ENCODE peak calls at places on chromosome 11, in four cellular contexts. H is fibroblast of villous mesenchyme, R is bronchial epithelial cell, L is astrocyte of the spinal cord. S is an unnamed sample.

GRCh38 chr11:88231894-88232482 is 56.7 kb upstream of the RAB38 start:
- DNase-seq in H (peak; percentile 57), R (peak; percentile 42), L (peak; percentile 51), S (no peak)

GRCh38 chr11:10455637-10456487 is 798 bp downstream of the AMPD3 start:
- DNase-seq in H (peak; percentile 88), R (peak; percentile 89), L (peak; percentile 75), S (peak; percentile 36)

GRCh38 chr11:7514099-7514725 is 413 bp downstream of the PPFIBP2 start:
- DNase-seq in H (no peak), R (no peak), L (no peak), S (no peak)

GRCh38 chr11:117076941-117077659 is 21.1 kb downstream of the SIK3 start:
- DNase-seq in H (peak; percentile 76), R (no peak), L (no peak), S (no peak)

GRCh38 chr11:11464555-11464954 is 111.5 kb upstream of the CSNK2A3 start:
- DNase-seq in H (no peak), R (peak; percentile 14), L (no peak), S (no peak)

GRCh38 chr11:31449040-31449439 is 60.4 kb downstream of the IMMP1L start:
- DNase-seq in H (no peak), R (no peak), L (no peak), S (no peak)

GRCh38 chr11:109320595-109320994 is 101.4 kb upstream of the C11orf87 start:
- DNase-seq in H (peak; percentile 15), R (peak; percentile 86), L (peak; percentile 67), S (no peak)

GRCh38 chr11:31442086-31442485 is 67.3 kb downstream of the IMMP1L start:
- DNase-seq in H (no peak), R (no peak), L (no peak), S (no peak)

GRCh38 chr11:27701262-27702105 is 1.2 kb upstream of the BDNF start:
- DNase-seq in H (peak; percentile 82), R (no peak), L (peak; percentile 83), S (no peak)

GRCh38 chr11:19071255-19071654 is 10.7 kb upstream of the MRGPRX2 start:
- DNase-seq in H (peak; percentile 86), R (peak; percentile 75), L (peak; percentile 78), S (no peak)

GRCh38 chr11:6127881-6128280 is 20.4 kb downstream of the OR56B4 start:
- DNase-seq in H (no peak), R (peak; percentile 56), L (no peak), S (no peak)

GRCh38 chr11:130213979-130214281 is 54.3 kb downstream of the ST14 start:
- DNase-seq in H (no peak), R (no peak), L (no peak), S (no peak)

GRCh38 chr11:74721479-74721835 is 9.8 kb downstream of the CHRDL2 start:
- DNase-seq in H (no peak), R (no peak), L (no peak), S (no peak)

GRCh38 chr11:23021287-23021863 is 161.1 kb upstream of the CCDC179 start:
- DNase-seq in H (peak; percentile 16), R (peak; percentile 15), L (peak; percentile 40), S (peak; percentile 6)

DNA sequence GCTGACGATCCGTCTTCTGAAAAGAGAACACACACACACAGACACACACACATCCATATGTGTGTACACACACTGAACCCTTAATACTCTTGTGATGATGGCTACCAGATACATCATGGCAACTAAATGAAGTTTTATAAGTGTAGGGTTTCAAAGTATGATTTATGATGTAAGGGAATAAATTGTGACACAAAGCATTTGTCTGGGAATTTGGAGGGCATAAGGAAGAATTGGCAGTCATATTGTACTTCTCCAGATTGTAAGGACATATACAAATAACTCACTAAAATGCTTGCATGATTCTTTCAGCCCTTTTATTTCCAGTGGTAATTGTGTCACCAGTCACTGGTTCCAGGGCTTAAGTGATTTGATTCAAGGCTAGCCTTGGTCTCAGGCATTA is 299.4 kb upstream of the ANO5 start:
- DNase-seq in H (no peak), R (no peak), L (no peak), S (no peak)
- TF ChIP-seq CTCF in H (no peak), R (no peak), L (no peak), S (no peak)

GRCh38 chr11:124875401-124875800 is 10.2 kb downstream of the ROBO3 start:
- DNase-seq in H (no peak), R (no peak), L (no peak), S (no peak)

GRCh38 chr11:124874571-124875255 is 9.5 kb downstream of the ROBO3 start:
- DNase-seq in H (no peak), R (no peak), L (no peak), S (no peak)

GRCh38 chr11:124872280-124872679 is 7.0 kb downstream of the ROBO3 start:
- DNase-seq in H (no peak), R (no peak), L (no peak), S (no peak)

GRCh38 chr11:124872741-124873140 is 7.5 kb downstream of the ROBO3 start:
- DNase-seq in H (no peak), R (no peak), L (no peak), S (no peak)

DNA sequence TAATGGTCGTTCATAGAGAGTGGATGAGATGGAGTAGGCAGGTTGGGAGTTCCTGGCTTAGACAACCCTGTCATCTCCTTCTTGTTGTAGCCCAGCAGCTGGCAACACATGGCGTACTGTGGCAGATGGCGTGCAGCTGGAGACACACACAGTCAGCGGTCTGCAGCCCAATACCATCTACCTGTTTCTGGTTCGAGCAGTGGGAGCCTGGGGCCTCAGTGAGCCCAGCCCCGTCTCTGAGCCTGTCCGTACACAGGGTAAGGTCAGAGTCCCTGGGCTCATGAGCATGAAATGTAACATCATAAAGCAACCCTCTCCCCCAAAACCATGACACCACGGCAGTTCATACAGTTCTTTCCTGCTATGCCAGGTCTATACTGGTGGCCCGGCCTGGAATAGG is 8.7 kb downstream of the ROBO3 start:
- DNase-seq in H (no peak), R (no peak), L (no peak), S (no peak)
- TF ChIP-seq CTCF in H (no peak), R (no peak), L (no peak), S (no peak)

DNA sequence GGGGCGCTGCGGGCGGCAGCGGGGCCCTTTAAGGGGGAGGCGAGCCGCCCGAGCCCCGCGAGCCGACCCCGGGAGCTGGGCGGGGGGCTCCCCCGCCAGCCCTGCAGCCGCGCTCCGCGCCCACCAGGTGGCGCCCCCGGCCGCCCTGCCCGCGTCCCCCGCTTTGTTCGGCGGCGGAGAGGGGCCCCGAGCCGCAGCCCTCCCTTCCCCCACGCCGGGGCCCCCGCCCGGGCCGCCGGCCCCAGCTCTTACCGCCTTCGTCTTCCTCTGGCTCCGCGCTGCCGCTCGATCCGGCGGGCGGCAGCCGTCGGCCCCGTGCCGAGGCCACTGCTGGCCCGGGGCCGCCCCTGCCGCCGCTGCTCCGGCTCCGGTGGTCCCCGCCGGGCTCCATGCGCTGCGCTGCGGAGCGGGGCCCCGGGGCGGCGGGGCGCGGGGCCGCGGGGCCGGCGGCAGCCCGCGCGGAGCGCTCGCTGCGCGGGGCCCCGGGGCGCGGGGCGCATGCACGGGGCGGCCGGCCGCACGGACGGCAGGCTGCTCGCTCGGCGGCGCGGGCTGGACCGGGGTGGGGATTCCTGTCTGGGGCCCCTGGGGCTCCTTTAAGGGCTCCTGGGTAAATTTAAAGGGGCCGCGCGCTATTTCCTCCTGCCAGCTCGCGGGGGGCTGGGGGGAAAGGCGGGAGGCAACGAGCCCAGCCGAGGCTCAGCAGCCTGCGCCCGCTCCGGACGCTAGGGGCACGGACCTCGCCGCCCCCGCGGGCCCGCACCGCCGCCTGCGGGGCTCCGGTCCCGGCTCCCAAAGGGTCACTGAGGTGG is at the start of gene ZFTA:
- DNase-seq in H (peak; percentile 67), R (no peak), L (peak; percentile 64), S (no peak)
- TF ChIP-seq CTCF in H (peak; percentile 37), R (peak; percentile 50), L (peak; percentile 49), S (peak; percentile 96)

GRCh38 chr11:33931032-33931431 is 39.2 kb upstream of the LMO2 start:
- DNase-seq in H (peak; percentile 1), R (peak; percentile 70), L (no peak), S (no peak)

GRCh38 chr11:33928564-33928963 is 36.7 kb upstream of the LMO2 start:
- DNase-seq in H (no peak), R (no peak), L (no peak), S (no peak)

GRCh38 chr11:33930317-33931021 is 38.6 kb upstream of the LMO2 start:
- DNase-seq in H (peak; percentile 75), R (peak; percentile 54), L (no peak), S (no peak)

GRCh38 chr11:33932721-33933120 is 40.8 kb upstream of the LMO2 start:
- DNase-seq in H (no peak), R (no peak), L (no peak), S (no peak)

DNA sequence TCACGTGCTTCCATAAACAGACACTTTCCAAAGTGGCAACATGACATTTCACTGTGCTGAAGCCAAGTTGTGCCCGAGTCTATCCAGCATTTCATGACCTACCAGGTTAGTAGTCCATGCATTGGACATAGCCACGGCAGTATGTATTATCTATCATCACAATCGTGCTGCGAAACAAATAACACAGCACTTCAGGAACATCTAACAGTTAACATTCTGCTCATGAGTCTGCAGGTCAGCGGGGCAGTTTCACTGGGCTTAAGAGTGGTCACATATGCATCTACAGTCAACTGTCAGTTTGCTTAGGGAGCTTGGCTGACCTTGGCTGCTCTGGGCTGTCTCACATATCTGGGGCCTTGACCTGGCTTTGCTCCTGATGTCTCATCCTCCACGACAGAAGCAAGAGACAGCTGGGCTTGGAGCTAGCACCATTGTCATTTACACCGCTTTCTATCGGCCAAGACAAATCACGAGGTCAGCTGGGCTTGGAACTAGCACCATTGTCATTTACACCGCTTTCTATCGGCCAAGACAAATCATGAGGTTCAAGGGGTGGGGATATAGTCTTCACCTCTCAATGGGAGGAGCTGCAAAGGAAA is 35.2 kb upstream of the LMO2 start:
- DNase-seq in H (no peak), R (no peak), L (no peak), S (no peak)
- TF ChIP-seq CTCF in H (no peak), R (no peak), L (no peak), S (no peak)

GRCh38 chr11:20594274-20595061 is 4.9 kb upstream of the SLC6A5 start:
- DNase-seq in H (no peak), R (peak; percentile 29), L (no peak), S (no peak)

GRCh38 chr11:20596629-20597129 is 2.7 kb upstream of the SLC6A5 start:
- DNase-seq in H (no peak), R (peak; percentile 63), L (no peak), S (no peak)

GRCh38 chr11:20597137-20597923 is 2.1 kb upstream of the SLC6A5 start:
- DNase-seq in H (no peak), R (no peak), L (no peak), S (no peak)

GRCh38 chr11:20592741-20593140 is 6.7 kb upstream of the SLC6A5 start:
- DNase-seq in H (no peak), R (no peak), L (no peak), S (no peak)

DNA sequence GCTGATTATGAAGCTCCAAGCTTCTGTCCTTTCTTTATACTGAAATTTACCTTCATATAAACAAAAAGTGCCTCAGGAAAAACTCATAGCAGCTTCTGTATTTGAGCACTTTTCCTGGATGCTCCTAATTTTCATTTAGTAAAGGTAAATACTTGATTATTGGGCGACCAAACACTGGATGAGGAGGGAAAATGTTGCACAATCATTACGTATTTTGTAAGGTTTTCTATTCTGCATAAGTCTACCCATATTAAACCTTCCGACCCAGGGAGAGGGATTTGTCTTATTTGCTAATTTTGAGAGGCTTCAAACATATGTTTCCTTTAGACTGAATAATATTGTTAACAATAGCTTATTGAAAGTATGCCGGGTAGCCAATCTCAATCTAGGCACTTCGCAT is 4.3 kb upstream of the SLC6A5 start:
- DNase-seq in H (no peak), R (no peak), L (no peak), S (no peak)
- TF ChIP-seq CTCF in H (no peak), R (no peak), L (no peak), S (no peak)